ENCODE peak calls at places on chromosome 17, in seven cellular contexts. One of them, this sample, is unnamed.

GRCh38 chr17:6166492-6167179 is 96.5 kb downstream of the WSCD1 start:
- DNase-seq in fibroblast of the aortic adventitia: no peak
- DNase-seq in lower lobe of right lung: no peak
- DNase-seq in GM12865: peak
- DNase-seq in A549: no peak
- DNase-seq in psoas muscle: no peak
- DNase-seq in thoracic aorta: no peak
- DNase-seq in this sample: no peak

GRCh38 chr17:19578545-19578944 is 44.9 kb downstream of the SLC47A1 start:
- DNase-seq in fibroblast of the aortic adventitia: peak
- DNase-seq in lower lobe of right lung: no peak
- DNase-seq in GM12865: no peak
- DNase-seq in A549: no peak
- DNase-seq in psoas muscle: no peak
- DNase-seq in thoracic aorta: no peak
- DNase-seq in this sample: peak

GRCh38 chr17:76612977-76613851 is 27.6 kb upstream of the ST6GALNAC2 start:
- DNase-seq in fibroblast of the aortic adventitia: no peak
- DNase-seq in lower lobe of right lung: no peak
- DNase-seq in GM12865: peak
- DNase-seq in A549: no peak
- DNase-seq in psoas muscle: no peak
- DNase-seq in thoracic aorta: no peak
- DNase-seq in this sample: no peak

GRCh38 chr17:29116652-29117439 is 63.4 kb downstream of the MYO18A start:
- DNase-seq in fibroblast of the aortic adventitia: peak
- DNase-seq in lower lobe of right lung: peak
- DNase-seq in GM12865: peak
- DNase-seq in A549: peak
- DNase-seq in psoas muscle: peak
- DNase-seq in thoracic aorta: no peak
- DNase-seq in this sample: peak

GRCh38 chr17:8147805-8148404 is 4.3 kb downstream of the PER1 start:
- DNase-seq in fibroblast of the aortic adventitia: no peak
- DNase-seq in lower lobe of right lung: peak
- DNase-seq in GM12865: no peak
- DNase-seq in A549: no peak
- DNase-seq in psoas muscle: no peak
- DNase-seq in thoracic aorta: no peak
- DNase-seq in this sample: no peak

GRCh38 chr17:4534515-4534914 is 20.7 kb downstream of the MYBBP1A start:
- DNase-seq in fibroblast of the aortic adventitia: no peak
- DNase-seq in lower lobe of right lung: no peak
- DNase-seq in GM12865: no peak
- DNase-seq in A549: no peak
- DNase-seq in psoas muscle: peak
- DNase-seq in thoracic aorta: no peak
- DNase-seq in this sample: no peak

GRCh38 chr17:37273419-37274051 is 102.2 kb upstream of the C17orf78 start:
- DNase-seq in fibroblast of the aortic adventitia: peak
- DNase-seq in lower lobe of right lung: no peak
- DNase-seq in GM12865: no peak
- DNase-seq in A549: no peak
- DNase-seq in psoas muscle: no peak
- DNase-seq in thoracic aorta: no peak
- DNase-seq in this sample: peak

GRCh38 chr17:36014946-36015345 is 2.8 kb downstream of the CCL23 start:
- DNase-seq in fibroblast of the aortic adventitia: no peak
- DNase-seq in lower lobe of right lung: no peak
- DNase-seq in GM12865: no peak
- DNase-seq in A549: no peak
- DNase-seq in psoas muscle: no peak
- DNase-seq in thoracic aorta: no peak
- DNase-seq in this sample: no peak

GRCh38 chr17:44321246-44322120 is 3.1 kb downstream of the SLC25A39 start:
- DNase-seq in fibroblast of the aortic adventitia: no peak
- DNase-seq in lower lobe of right lung: no peak
- DNase-seq in GM12865: no peak
- DNase-seq in A549: no peak
- DNase-seq in psoas muscle: no peak
- DNase-seq in thoracic aorta: no peak
- DNase-seq in this sample: no peak

GRCh38 chr17:50638851-50639767 is 4.4 kb downstream of the ABCC3 start:
- DNase-seq in fibroblast of the aortic adventitia: peak
- DNase-seq in lower lobe of right lung: peak
- DNase-seq in GM12865: no peak
- DNase-seq in A549: peak
- DNase-seq in psoas muscle: peak
- DNase-seq in thoracic aorta: peak
- DNase-seq in this sample: peak

GRCh38 chr17:40331743-40332641 is 23.0 kb downstream of the RARA start:
- DNase-seq in fibroblast of the aortic adventitia: peak
- DNase-seq in lower lobe of right lung: peak
- DNase-seq in GM12865: no peak
- DNase-seq in A549: no peak
- DNase-seq in psoas muscle: peak
- DNase-seq in thoracic aorta: peak
- DNase-seq in this sample: peak

GRCh38 chr17:50519141-50519834 is 11.0 kb downstream of the MYCBPAP start:
- DNase-seq in fibroblast of the aortic adventitia: no peak
- DNase-seq in lower lobe of right lung: no peak
- DNase-seq in GM12865: no peak
- DNase-seq in A549: no peak
- DNase-seq in psoas muscle: no peak
- DNase-seq in thoracic aorta: no peak
- DNase-seq in this sample: no peak

GRCh38 chr17:60333628-60334031 is 58.3 kb downstream of the USP32 start:
- DNase-seq in fibroblast of the aortic adventitia: no peak
- DNase-seq in lower lobe of right lung: no peak
- DNase-seq in GM12865: no peak
- DNase-seq in A549: no peak
- DNase-seq in psoas muscle: no peak
- DNase-seq in thoracic aorta: no peak
- DNase-seq in this sample: no peak

GRCh38 chr17:67281053-67281452 is 36.1 kb upstream of the HELZ start:
- DNase-seq in fibroblast of the aortic adventitia: peak
- DNase-seq in lower lobe of right lung: no peak
- DNase-seq in GM12865: no peak
- DNase-seq in A549: no peak
- DNase-seq in psoas muscle: no peak
- DNase-seq in thoracic aorta: no peak
- DNase-seq in this sample: no peak

GRCh38 chr17:47621293-47622178 is 28.2 kb upstream of the KPNB1 start:
- DNase-seq in fibroblast of the aortic adventitia: peak
- DNase-seq in lower lobe of right lung: no peak
- DNase-seq in GM12865: no peak
- DNase-seq in A549: peak
- DNase-seq in psoas muscle: peak
- DNase-seq in thoracic aorta: no peak
- DNase-seq in this sample: peak

GRCh38 chr17:6793748-6794493 is 17.9 kb downstream of the FBXO39 start:
- DNase-seq in fibroblast of the aortic adventitia: no peak
- DNase-seq in lower lobe of right lung: no peak
- DNase-seq in GM12865: no peak
- DNase-seq in A549: no peak
- DNase-seq in psoas muscle: no peak
- DNase-seq in thoracic aorta: no peak
- DNase-seq in this sample: no peak

GRCh38 chr17:44663095-44663494 is 6.8 kb downstream of the MEIOC start:
- DNase-seq in fibroblast of the aortic adventitia: no peak
- DNase-seq in lower lobe of right lung: no peak
- DNase-seq in GM12865: no peak
- DNase-seq in A549: no peak
- DNase-seq in psoas muscle: no peak
- DNase-seq in thoracic aorta: no peak
- DNase-seq in this sample: no peak

GRCh38 chr17:27523712-27524111 is 67.5 kb downstream of the KSR1 start:
- DNase-seq in fibroblast of the aortic adventitia: no peak
- DNase-seq in lower lobe of right lung: no peak
- DNase-seq in GM12865: no peak
- DNase-seq in A549: no peak
- DNase-seq in psoas muscle: no peak
- DNase-seq in thoracic aorta: no peak
- DNase-seq in this sample: no peak

GRCh38 chr17:43401293-43401692 is 2.5 kb downstream of the ARL4D start:
- DNase-seq in fibroblast of the aortic adventitia: peak
- DNase-seq in lower lobe of right lung: no peak
- DNase-seq in GM12865: no peak
- DNase-seq in A549: peak
- DNase-seq in psoas muscle: peak
- DNase-seq in thoracic aorta: peak
- DNase-seq in this sample: peak

GRCh38 chr17:6641374-6641818 is 536 bp downstream of the TXNDC17 start:
- DNase-seq in fibroblast of the aortic adventitia: peak
- DNase-seq in lower lobe of right lung: no peak
- DNase-seq in GM12865: no peak
- DNase-seq in A549: no peak
- DNase-seq in psoas muscle: no peak
- DNase-seq in thoracic aorta: no peak
- DNase-seq in this sample: no peak

GRCh38 chr17:33292184-33292980 is 713 bp downstream of the ASIC2 start:
- DNase-seq in fibroblast of the aortic adventitia: peak
- DNase-seq in lower lobe of right lung: no peak
- DNase-seq in GM12865: no peak
- DNase-seq in A549: peak
- DNase-seq in psoas muscle: peak
- DNase-seq in thoracic aorta: no peak
- DNase-seq in this sample: peak
- H3K4me3 ChIP-seq in fibroblast of the aortic adventitia: no peak
- H3K4me3 ChIP-seq in lower lobe of right lung: peak
- H3K4me3 ChIP-seq in GM12865: no peak
- H3K4me3 ChIP-seq in A549: peak
- H3K4me3 ChIP-seq in psoas muscle: peak
- H3K4me3 ChIP-seq in thoracic aorta: peak
- H3K4me3 ChIP-seq in this sample: no peak

DNA sequence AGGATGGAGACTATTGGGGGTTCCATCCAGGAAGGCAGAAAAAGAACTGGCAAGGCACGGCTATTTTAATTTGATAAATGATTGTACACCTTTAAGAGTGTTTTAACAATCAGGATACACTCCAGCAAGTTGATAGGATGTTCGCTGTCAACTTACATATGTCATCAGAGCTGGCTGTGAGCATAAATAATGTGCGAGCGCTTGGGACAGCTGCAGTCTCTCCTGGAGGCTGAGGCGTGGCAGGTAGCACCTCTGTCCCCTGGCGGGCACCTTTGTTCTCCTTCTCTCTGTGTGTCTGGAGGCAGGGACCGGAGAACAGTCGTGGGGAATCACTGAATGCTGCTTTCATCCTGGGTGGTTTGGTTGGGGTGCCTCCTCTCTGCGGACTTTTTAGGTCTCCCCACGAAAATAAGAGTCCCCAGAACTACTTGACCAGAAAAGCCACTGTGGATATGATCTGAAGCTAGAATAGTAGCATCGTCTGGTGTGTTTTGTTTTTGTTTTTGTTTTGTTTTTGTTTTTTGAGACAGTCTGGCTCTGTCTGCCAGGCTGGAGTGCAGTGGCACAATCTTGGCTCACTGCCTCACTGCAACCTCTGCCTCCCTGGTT is 9.4 kb downstream of the BAHCC1 start:
- DNase-seq in fibroblast of the aortic adventitia: no peak
- DNase-seq in lower lobe of right lung: no peak
- DNase-seq in GM12865: no peak
- DNase-seq in A549: no peak
- DNase-seq in psoas muscle: no peak
- DNase-seq in thoracic aorta: no peak
- DNase-seq in this sample: no peak
- H3K4me3 ChIP-seq in fibroblast of the aortic adventitia: no peak
- H3K4me3 ChIP-seq in lower lobe of right lung: peak
- H3K4me3 ChIP-seq in GM12865: no peak
- H3K4me3 ChIP-seq in A549: no peak
- H3K4me3 ChIP-seq in psoas muscle: peak
- H3K4me3 ChIP-seq in thoracic aorta: peak
- H3K4me3 ChIP-seq in this sample: no peak

DNA sequence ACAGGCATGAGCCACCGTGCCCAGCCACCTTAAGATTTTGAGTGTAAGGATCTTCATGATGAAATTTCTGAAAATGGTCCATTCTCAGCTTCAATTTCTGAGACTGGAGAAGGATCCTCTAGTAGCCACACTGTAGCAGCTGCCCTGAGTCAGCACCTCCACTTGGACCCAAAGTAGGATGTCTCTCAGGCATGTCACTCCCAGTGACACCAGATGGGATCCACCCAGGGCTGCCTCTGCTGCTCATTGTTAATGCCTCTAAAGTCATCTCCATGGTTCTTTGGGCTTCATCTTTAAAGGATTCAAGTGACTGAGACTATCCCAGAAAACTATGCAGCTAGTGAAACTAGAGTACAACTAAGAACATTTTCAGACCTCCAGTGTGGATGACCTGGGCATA is 7.9 kb downstream of the PLD6 start:
- DNase-seq in fibroblast of the aortic adventitia: no peak
- DNase-seq in lower lobe of right lung: no peak
- DNase-seq in GM12865: no peak
- DNase-seq in A549: no peak
- DNase-seq in psoas muscle: no peak
- DNase-seq in thoracic aorta: no peak
- DNase-seq in this sample: no peak
- H3K4me3 ChIP-seq in fibroblast of the aortic adventitia: no peak
- H3K4me3 ChIP-seq in lower lobe of right lung: no peak
- H3K4me3 ChIP-seq in GM12865: no peak
- H3K4me3 ChIP-seq in A549: no peak
- H3K4me3 ChIP-seq in psoas muscle: no peak
- H3K4me3 ChIP-seq in thoracic aorta: no peak
- H3K4me3 ChIP-seq in this sample: no peak

DNA sequence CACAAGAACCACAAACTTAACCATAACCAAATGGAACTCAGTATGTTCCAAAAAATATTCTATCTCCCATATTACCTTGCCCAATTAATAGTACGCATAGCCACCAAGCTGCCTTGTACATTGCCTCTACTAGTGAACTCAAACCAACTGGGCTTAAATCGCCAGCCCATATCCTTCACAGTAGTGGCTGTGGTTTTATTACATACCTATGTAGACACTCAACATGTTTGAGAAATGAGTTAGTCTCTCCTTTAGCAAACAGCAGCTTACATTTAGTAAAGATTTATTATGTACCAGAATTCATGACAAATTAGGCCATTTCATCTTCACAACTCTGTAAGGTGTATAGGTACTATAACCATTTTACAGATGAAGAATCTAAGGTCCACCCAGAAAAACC is 41.4 kb downstream of the GRB2 start:
- DNase-seq in fibroblast of the aortic adventitia: peak
- DNase-seq in lower lobe of right lung: no peak
- DNase-seq in GM12865: no peak
- DNase-seq in A549: no peak
- DNase-seq in psoas muscle: no peak
- DNase-seq in thoracic aorta: no peak
- DNase-seq in this sample: peak
- H3K4me3 ChIP-seq in fibroblast of the aortic adventitia: no peak
- H3K4me3 ChIP-seq in lower lobe of right lung: no peak
- H3K4me3 ChIP-seq in GM12865: no peak
- H3K4me3 ChIP-seq in A549: no peak
- H3K4me3 ChIP-seq in psoas muscle: no peak
- H3K4me3 ChIP-seq in thoracic aorta: no peak
- H3K4me3 ChIP-seq in this sample: no peak

DNA sequence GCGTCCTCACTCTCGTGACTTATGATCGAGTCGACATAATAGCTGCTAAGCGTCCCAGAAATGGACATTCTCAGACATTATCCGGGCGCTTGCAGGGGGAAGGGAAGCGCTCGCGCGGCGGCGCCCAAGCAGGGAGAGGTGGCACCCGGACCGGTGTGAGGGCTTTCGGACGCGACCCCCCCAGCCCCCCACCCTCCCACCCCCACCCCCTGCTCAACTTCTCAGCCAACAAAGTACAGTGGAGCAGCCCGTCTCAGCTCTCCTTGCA is at the start of gene HOXB9:
- DNase-seq in fibroblast of the aortic adventitia: no peak
- DNase-seq in lower lobe of right lung: no peak
- DNase-seq in GM12865: no peak
- DNase-seq in A549: no peak
- DNase-seq in psoas muscle: no peak
- DNase-seq in thoracic aorta: no peak
- DNase-seq in this sample: no peak
- H3K4me3 ChIP-seq in fibroblast of the aortic adventitia: peak
- H3K4me3 ChIP-seq in lower lobe of right lung: peak
- H3K4me3 ChIP-seq in GM12865: peak
- H3K4me3 ChIP-seq in A549: peak
- H3K4me3 ChIP-seq in psoas muscle: peak
- H3K4me3 ChIP-seq in thoracic aorta: peak
- H3K4me3 ChIP-seq in this sample: peak